ENCODE peak calls at places on chromosomes 3 and 15, in five cellular contexts. K, U, I, V and O are unnamed samples. For H3K4me1, the result is how much of the 10 kb centered on the place peaks cover.

GRCh38 chr3:171072432-171072831 is 45.9 kb upstream of the SLC2A2 start:
- DNase-seq in U (no peak), K (no peak), I (no peak), V (no peak), O (no peak)

GRCh38 chr3:187281191-187281714 is 10.3 kb downstream of the MASP1 start:
- DNase-seq in K (no peak), I (no peak), V (peak), U (no peak), O (no peak)

GRCh38 chr3:16452265-16452664 is 61.2 kb downstream of the RFTN1 start:
- DNase-seq in K (no peak), V (peak), I (no peak), U (no peak), O (no peak)

GRCh38 chr3:112671930-112672715 is 31.2 kb upstream of the CCDC80 start:
- DNase-seq in V (peak), U (no peak), K (no peak), I (no peak), O (no peak)

GRCh38 chr3:120795017-120795648 is 52.6 kb downstream of the GTF2E1 start:
- DNase-seq in I (peak), K (peak), U (peak), V (peak), O (peak)

GRCh38 chr3:63609408-63609807 is 43.1 kb upstream of the SNTN start:
- DNase-seq in K (no peak), V (no peak), I (no peak), U (no peak), O (no peak)

GRCh38 chr15:96356494-96357455 is 26.3 kb downstream of the NR2F2 start:
- DNase-seq in U (no peak), K (peak), V (peak), I (peak), O (no peak)

GRCh38 chr15:77495806-77496589 is 75.3 kb downstream of the HMG20A start:
- DNase-seq in I (peak), K (no peak), U (no peak), V (peak), O (no peak)

GRCh38 chr3:110577856-110578255 is 493.8 kb upstream of the NECTIN3 start:
- DNase-seq in V (no peak), U (no peak), I (no peak), K (no peak), O (no peak)

GRCh38 chr15:73682597-73683090 is 1.5 kb upstream of the CD276 start:
- DNase-seq in K (no peak), U (no peak), V (no peak), I (no peak), O (no peak)

GRCh38 chr3:20673866-20674265 is 487.9 kb upstream of the SGO1 start:
- DNase-seq in U (no peak), I (no peak), K (no peak), V (no peak), O (no peak)

GRCh38 chr3:13705051-13705450 is 156.1 kb downstream of the FBLN2 start:
- DNase-seq in V (no peak), I (no peak), K (peak), U (no peak), O (no peak)

GRCh38 chr3:45516829-45517228 is 77.7 kb upstream of the LIMD1 start:
- DNase-seq in K (no peak), V (peak), I (no peak), U (no peak), O (no peak)

GRCh38 chr3:179695672-179696313 is 43.0 kb downstream of the USP13 start:
- DNase-seq in I (no peak), U (no peak), K (no peak), V (no peak), O (no peak)

GRCh38 chr3:25455316-25456232 is 27.5 kb downstream of the RARB start:
- DNase-seq in U (no peak), K (no peak), V (no peak), I (peak), O (peak)

GRCh38 chr3:73485877-73486311 is 138.8 kb downstream of the PDZRN3 start:
- DNase-seq in K (no peak), I (no peak), V (no peak), U (no peak), O (no peak)

GRCh38 chr15:80925597-80926059 is 64.0 kb downstream of the MESD start:
- DNase-seq in U (no peak), I (no peak), V (no peak), K (no peak), O (no peak)

GRCh38 chr3:56894912-56895431 is 93.2 kb upstream of the ARHGEF3 start:
- DNase-seq in I (no peak), K (no peak), U (no peak), V (peak), O (no peak)

GRCh38 chr3:27279153-27279552 is 90.0 kb downstream of the NEK10 start:
- DNase-seq in K (no peak), U (no peak), V (no peak), I (no peak), O (no peak)

GRCh38 chr15:58546635-58547627 is 115.1 kb downstream of the LIPC start:
- DNase-seq in V (peak), U (peak), I (peak), K (peak), O (peak)

GRCh38 chr3:111774622-111775021 is 84.4 kb upstream of the PHLDB2 start:
- DNase-seq in V (no peak), I (no peak), U (no peak), K (no peak), O (no peak)

GRCh38 chr3:59422312-59422711 is 372.5 kb upstream of the CFAP20DC start:
- DNase-seq in K (no peak), U (no peak), V (peak), I (no peak), O (no peak)

DNA sequence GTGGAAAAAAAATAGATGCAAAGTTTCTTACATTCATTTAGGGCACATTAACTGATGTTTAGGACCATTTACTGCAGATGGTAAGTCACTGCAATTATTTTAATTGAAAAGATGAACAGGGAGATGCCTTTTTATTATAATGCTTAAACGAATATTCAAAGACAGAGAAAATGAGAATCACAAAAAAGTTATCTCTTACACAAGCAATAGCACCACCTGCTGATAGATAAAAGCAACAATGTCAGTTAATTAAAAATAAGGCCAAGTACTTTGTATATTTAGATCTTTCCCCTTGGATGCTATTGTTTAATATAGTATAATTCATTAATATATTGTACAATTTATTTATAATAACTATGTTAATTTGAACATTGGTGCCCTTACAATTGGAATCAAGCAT is 55.9 kb downstream of the IFT80 start:
- DNase-seq in U (no peak), K (no peak), V (peak), I (no peak), O (no peak)
- TF ChIP-seq CTCF in U (peak), K (no peak), V (peak), I (peak), O (peak)

DNA sequence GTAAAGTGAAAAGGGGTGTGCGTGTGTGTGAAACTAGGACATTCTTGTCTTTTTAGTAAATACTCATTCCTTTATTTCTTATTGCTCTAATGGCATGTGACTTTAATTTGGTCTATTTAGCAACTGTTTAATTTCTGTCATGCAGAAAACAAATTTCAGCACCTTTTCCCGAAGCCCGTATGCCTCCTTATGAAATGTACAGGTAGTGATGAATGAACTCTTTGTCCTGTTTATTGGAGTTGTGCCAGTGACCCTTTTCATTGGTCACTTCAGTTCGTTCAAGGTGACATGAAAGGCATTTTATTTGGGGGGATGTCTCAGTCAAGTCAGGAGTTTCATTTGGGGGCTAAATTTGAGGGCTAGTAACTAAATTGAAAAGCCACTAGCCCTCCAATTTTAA is 55.2 kb downstream of the ITPR1 start:
- DNase-seq in U (no peak), I (no peak), V (no peak), K (no peak), O (no peak)
- H3K4me1 ChIP-seq in U (under half), I (under half), V (under half), K (under half), O (under half)

GRCh38 chr3:42079701-42080323 is 11.3 kb upstream of the TRAK1 start:
- DNase-seq in V (no peak), I (no peak), K (no peak), U (no peak), O (no peak)

GRCh38 chr3:42077785-42078184 is 13.4 kb upstream of the TRAK1 start:
- DNase-seq in U (no peak), I (no peak), K (no peak), V (no peak), O (no peak)

GRCh38 chr3:42078686-42079085 is 12.5 kb upstream of the TRAK1 start:
- DNase-seq in K (no peak), U (no peak), V (no peak), I (no peak), O (no peak)

GRCh38 chr3:42081814-42082473 is 9.2 kb upstream of the TRAK1 start:
- DNase-seq in I (no peak), V (no peak), U (no peak), K (no peak), O (no peak)

DNA sequence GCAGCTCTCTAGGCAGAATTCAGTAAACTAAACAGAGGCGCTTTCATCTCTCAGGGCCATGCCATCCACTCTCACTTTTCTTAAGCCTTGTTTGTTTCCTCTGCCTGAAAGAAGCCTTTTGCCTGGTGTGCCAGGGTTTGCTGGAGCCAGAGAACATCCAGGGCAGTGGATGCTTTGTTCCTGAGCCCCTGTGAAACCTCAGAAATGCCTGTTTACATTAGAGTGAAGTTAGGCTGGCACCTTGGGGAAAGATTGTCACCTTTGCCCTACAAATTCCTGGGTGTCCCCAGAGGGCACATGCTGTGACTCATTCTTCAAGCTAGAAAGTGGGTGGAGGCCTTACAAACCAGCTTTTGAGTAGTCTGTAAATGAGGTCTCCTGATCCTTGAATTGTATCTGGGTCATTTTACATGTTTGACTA is 10.7 kb upstream of the TRAK1 start:
- DNase-seq in K (no peak), V (peak), U (no peak), I (no peak), O (no peak)
- H3K27ac ChIP-seq in K (peak), V (no peak), U (peak), I (peak), O (peak)

GRCh38 chr3:195855471-195856409 is 44.0 kb upstream of the MUC4 start:
- DNase-seq in I (no peak), U (no peak), K (no peak), V (no peak), O (no peak)
- TF ChIP-seq CTCF in I (no peak), U (peak), K (no peak), V (no peak), O (no peak)

GRCh38 chr3:50270841-50271240 is 1.9 kb downstream of the SEMA3B start:
- DNase-seq in I (no peak), U (no peak), K (no peak), V (no peak), O (no peak)
- H3K4me1 ChIP-seq in I (under half), U (under half), K (half or more), V (under half), O (under half)

DNA sequence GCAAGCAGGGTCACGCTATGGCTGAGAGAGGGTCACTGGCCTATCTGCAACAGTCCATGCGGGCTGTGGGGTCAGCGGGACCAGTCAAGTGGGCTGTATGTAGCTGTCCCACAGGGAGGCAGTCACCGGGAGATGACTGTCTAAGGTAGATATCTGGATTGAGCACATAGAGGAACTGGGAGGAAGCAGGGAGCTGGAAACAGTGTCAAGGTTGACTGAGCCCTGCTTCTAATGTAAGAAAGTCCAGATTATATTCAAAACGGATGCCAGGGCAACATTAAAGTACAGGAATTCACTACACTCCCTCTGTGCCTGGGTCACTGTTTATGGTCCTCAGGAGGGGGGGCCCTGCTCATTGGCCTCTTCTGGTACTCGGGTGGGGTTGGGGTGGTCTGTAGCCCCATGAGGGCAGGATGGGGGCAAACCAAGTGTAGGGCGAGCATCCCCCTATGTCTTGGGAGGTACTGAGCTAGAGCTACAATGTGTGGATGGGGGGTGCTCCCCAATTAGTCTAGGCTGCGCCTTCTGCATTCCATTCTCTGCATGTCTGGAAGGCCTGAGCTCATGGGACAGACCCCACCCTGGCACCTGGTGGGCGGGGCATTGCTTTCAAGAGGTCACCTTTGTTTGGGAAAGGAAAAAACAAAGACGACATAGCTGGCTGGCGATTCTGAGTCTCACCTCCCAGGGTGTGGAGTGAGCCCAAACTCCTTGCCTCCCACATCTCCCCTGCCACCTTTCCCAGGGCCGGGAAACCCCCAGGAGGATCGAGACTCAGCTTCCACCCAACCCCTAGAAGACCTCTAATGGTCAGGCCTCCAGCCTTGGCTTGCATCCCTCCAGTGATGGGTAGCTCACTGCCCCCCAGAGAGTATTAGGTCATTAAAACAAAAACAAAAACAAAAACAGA is 45.1 kb upstream of the C15orf39 start:
- DNase-seq in V (no peak), I (no peak), K (no peak), U (no peak), O (no peak)
- H3K27ac ChIP-seq in V (no peak), I (no peak), K (no peak), U (no peak), O (no peak)

DNA sequence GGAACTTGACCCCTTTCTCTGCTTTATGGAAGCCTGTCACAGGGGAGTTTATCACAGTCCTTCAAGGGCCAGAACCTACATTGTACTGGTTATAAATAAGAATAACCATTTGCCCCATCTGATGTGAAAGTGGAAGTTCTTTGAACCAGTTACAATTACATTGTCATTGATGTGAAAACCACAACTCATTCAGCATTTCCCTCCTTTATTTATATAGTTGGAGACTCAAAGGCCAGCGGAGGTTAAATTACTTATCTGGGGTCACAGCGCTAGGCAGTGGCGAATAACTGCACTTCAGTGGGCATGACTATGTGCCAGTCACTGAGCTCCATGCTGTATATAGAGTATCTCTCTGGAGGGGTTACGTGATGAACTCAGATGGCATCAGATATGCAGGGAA is 60.6 kb upstream of the TBC1D5 start:
- DNase-seq in K (no peak), U (no peak), V (no peak), I (no peak), O (no peak)
- TF ChIP-seq CTCF in K (no peak), U (no peak), V (no peak), I (no peak), O (no peak)